ENCODE peak calls at places on chromosomes 5 and 9, in ten cellular contexts. I, S, R, V, O, J, K, M, N and D are unnamed samples.

GRCh38 chr5:32852535-32852934 is 141.4 kb downstream of the NPR3 start:
- DNase-seq in I (no peak), S (peak), R (peak), V (peak), O (peak), J (no peak), K (no peak), M (no peak), N (no peak), D (no peak)

GRCh38 chr5:106545325-106545724 is 1125.4 kb downstream of the EFNA5 start:
- DNase-seq in I (no peak), S (no peak), R (no peak), V (no peak), O (no peak), J (no peak), K (no peak), M (no peak), N (no peak), D (no peak)

GRCh38 chr5:15852949-15853348 is 326.6 kb downstream of the MARCHF11 start:
- DNase-seq in I (no peak), S (no peak), R (no peak), V (no peak), O (no peak), J (no peak), K (no peak), M (no peak), N (no peak), D (no peak)

GRCh38 chr5:138999674-139000073 is 124.5 kb upstream of the LRRTM2 start:
- DNase-seq in I (no peak), S (no peak), R (no peak), V (no peak), O (no peak), J (peak), K (no peak), M (no peak), N (no peak), D (no peak)

GRCh38 chr5:89277791-89278190 is 394.8 kb upstream of the MEF2C start:
- DNase-seq in I (no peak), S (no peak), R (no peak), V (peak), O (no peak), J (no peak), K (no peak), M (no peak), N (no peak), D (no peak)

GRCh38 chr5:96657068-96657467 is 5.1 kb upstream of the CAST start:
- DNase-seq in I (no peak), S (no peak), R (peak), V (peak), O (no peak), J (no peak), K (no peak), M (no peak), N (no peak), D (peak)

GRCh38 chr5:155532621-155533314 is 519.2 kb downstream of the KIF4B start:
- DNase-seq in I (no peak), S (no peak), R (no peak), V (no peak), O (no peak), J (no peak), K (no peak), M (no peak), N (no peak), D (no peak)

GRCh38 chr9:130243015-130243881 is 22.3 kb upstream of the HMCN2 start:
- DNase-seq in I (peak), S (peak), R (peak), V (peak), O (peak), J (peak), K (no peak), M (no peak), N (peak), D (peak)

GRCh38 chr5:150637245-150638052 is 3.0 kb upstream of the SYNPO start:
- DNase-seq in I (peak), S (no peak), R (peak), V (peak), O (no peak), J (peak), K (peak), M (no peak), N (no peak), D (no peak)

GRCh38 chr9:12916037-12916436 is 141.2 kb downstream of the LURAP1L start:
- DNase-seq in I (no peak), S (no peak), R (peak), V (peak), O (no peak), J (no peak), K (no peak), M (no peak), N (no peak), D (no peak)

GRCh38 chr5:133240425-133241091 is 188.7 kb downstream of the HSPA4 start:
- DNase-seq in I (peak), S (no peak), R (peak), V (peak), O (no peak), J (no peak), K (no peak), M (no peak), N (no peak), D (peak)

GRCh38 chr5:10479226-10479721 is 37.6 kb downstream of the ROPN1L start:
- DNase-seq in I (no peak), S (no peak), R (no peak), V (peak), O (no peak), J (no peak), K (peak), M (no peak), N (no peak), D (no peak)
- TF ChIP-seq POLR2A in I (no peak), S (no peak), R (no peak), V (no peak), O (no peak), J (no peak), K (no peak), M (no peak), N (no peak), D (no peak)

GRCh38 chr5:181235689-181236366 is 7.9 kb downstream of the RACK1 start:
- DNase-seq in I (no peak), S (no peak), R (no peak), V (no peak), O (no peak), J (no peak), K (no peak), M (no peak), N (no peak), D (no peak)
- TF ChIP-seq POLR2A in I (no peak), S (no peak), R (peak), V (peak), O (no peak), J (no peak), K (no peak), M (no peak), N (no peak), D (peak)

GRCh38 chr9:95048225-95049087 is 269.1 kb downstream of the FANCC start:
- DNase-seq in I (peak), S (peak), R (peak), V (no peak), O (peak), J (peak), K (peak), M (no peak), N (no peak), D (peak)
- TF ChIP-seq POLR2A in I (peak), S (peak), R (peak), V (no peak), O (no peak), J (peak), K (peak), M (peak), N (no peak), D (no peak)

GRCh38 chr5:56839062-56839461 is 23.7 kb downstream of the MAP3K1 start:
- DNase-seq in I (no peak), S (no peak), R (no peak), V (no peak), O (no peak), J (no peak), K (no peak), M (no peak), N (no peak), D (no peak)
- TF ChIP-seq POLR2A in I (no peak), S (no peak), R (no peak), V (no peak), O (no peak), J (no peak), K (no peak), M (no peak), N (no peak), D (no peak)

DNA sequence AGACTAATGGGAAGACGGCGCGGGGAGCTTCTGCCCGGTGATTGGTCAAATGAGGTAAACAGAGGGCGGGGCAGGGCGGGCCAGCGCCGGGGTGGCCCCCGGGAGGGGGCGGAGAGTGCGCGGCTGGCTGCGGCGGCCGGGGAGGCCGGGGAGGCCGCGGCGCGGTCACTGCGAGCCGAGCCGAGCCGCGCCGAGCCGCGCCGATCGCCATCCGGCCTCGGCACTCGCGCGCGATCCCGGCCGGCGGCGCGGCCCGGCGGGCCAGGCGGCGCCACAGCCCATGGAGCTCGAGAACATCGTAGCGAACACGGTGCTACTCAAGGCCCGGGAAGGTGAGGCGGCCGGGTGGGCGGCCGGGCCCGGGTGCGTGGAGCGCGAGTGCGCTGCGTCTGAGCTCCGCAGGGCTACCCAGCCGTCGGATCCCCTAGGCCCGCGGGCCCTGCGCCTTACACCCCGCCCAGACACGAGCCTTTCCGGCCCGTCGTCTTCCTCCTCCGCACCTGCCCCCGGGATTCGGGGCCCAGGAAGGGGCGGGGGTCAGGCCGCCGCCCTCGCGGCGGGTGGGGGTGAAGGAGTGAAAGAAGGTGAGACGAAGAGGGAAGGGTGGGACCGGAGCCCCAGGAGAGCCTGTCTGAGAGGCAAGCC is at the start of gene GRK6:
- DNase-seq in I (peak), S (peak), R (no peak), V (no peak), O (no peak), J (peak), K (peak), M (no peak), N (peak), D (peak)
- TF ChIP-seq POLR2A in I (no peak), S (peak), R (no peak), V (peak), O (peak), J (peak), K (peak), M (peak), N (no peak), D (no peak)

GRCh38 chr9:121367651-121368510 is 2.2 kb downstream of the STOM start:
- DNase-seq in I (no peak), S (no peak), R (peak), V (no peak), O (no peak), J (no peak), K (no peak), M (no peak), N (no peak), D (no peak)

GRCh38 chr9:121371495-121371911 is 1.5 kb upstream of the STOM start:
- DNase-seq in I (no peak), S (no peak), R (peak), V (no peak), O (no peak), J (no peak), K (no peak), M (no peak), N (no peak), D (no peak)

GRCh38 chr9:121372239-121372562 is 2.2 kb upstream of the STOM start:
- DNase-seq in I (no peak), S (no peak), R (no peak), V (no peak), O (no peak), J (no peak), K (no peak), M (no peak), N (no peak), D (no peak)

GRCh38 chr9:121372563-121373400 is 2.7 kb upstream of the STOM start:
- DNase-seq in I (no peak), S (no peak), R (peak), V (peak), O (no peak), J (peak), K (no peak), M (no peak), N (peak), D (peak)

DNA sequence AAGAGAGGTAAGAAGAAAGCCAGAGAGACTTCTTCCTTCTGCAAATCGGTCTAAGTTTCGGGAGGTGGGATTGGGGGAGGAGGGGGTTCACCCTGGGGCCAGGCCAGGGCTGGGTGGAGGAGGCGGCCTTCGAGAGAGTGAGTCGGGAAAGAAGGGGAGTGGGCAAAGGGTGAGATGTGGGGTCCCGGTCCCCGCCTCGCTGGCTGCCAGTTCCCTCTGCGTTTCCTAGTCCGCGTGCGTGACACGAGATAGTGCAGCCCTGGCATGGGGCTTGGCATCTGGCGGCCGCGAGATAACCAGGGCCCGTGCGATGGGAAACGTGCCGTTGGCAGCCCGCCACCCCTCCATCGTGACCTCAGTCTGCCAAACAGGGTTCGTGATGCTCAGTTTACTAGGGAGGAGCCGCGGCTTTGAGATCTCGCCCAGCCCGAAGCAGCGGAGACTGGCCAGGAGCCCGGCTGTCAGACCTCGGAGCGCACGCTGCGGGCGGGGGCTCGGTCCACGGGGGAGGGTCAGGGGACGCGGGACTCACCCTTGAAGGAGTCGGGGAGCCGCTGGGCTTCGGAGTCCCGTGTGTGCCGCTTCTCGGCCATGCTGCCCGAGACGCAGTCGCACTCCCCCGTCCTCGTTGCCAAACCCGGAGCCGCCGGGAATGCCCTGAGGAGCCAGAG is at the start of gene STOM:
- DNase-seq in I (peak), S (peak), R (peak), V (peak), O (peak), J (peak), K (peak), M (peak), N (peak), D (peak)
- TF ChIP-seq POLR2A in I (peak), S (peak), R (peak), V (peak), O (peak), J (peak), K (peak), M (peak), N (peak), D (peak)

DNA sequence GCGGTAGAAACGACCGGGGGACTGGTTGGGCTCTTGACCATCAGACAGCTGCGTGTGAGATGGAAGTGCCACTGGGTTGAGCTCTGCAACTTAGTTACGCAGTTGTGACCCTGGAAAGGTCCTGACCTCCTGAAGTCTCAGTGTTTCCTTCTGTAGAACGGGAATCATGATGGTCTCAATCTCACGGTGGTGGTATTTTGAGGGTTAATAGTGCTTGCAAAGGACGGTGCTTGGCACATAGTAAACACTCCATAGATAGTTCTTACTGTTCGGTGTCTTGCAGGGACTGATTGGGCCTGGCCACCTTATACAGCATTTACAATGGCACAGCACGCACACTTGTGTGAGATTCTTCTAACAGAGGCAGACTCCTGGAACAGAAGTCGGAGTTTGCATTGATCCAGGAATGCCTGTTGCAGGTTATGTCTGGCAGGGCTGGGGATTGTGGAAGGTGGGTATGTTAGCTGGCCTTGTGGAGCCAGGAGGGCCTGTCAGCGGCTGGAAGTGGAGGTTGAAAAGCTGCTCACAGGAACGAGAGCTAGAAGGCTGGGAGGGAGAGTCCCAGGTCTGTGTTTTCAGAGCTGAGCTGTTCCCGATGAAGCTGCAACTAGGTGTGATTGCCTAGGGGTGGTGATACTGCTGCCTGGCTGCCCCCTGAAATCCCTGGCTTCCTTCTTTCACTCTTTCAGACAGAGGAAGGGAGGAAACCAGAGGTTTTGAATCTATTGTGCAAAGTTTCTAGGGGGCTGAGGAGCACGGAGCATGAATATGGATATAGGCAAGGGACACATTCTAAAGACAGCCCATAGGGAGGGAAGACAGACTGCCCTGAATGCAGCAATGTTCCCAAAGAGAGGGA is 1.0 kb upstream of the TXN start:
- DNase-seq in I (no peak), S (peak), R (peak), V (peak), O (no peak), J (peak), K (no peak), M (no peak), N (no peak), D (peak)
- TF ChIP-seq POLR2A in I (no peak), S (no peak), R (no peak), V (no peak), O (no peak), J (no peak), K (no peak), M (no peak), N (no peak), D (peak)